ENCODE peak calls at places on chromosome 6, in ten cellular contexts. I is A549, K is fibroblast of lung, L is tibial nerve, H is neural progenitor cell, S is fibroblast of mammary gland, A is uterus, O is MM.1S, U is mammary epithelial cell, Q is PC-9. M is an unnamed sample.

GRCh38 chr6:114733596-114733995 is 390.8 kb upstream of the HS3ST5 start:
- DNase-seq in L (no peak), Q (no peak), A (no peak), H (no peak), U (no peak), S (no peak), O (no peak), K (no peak), I (no peak), M (no peak)

GRCh38 chr6:63805808-63806572 is 170.4 kb downstream of the PHF3 start:
- DNase-seq in K (peak; percentile 90), H (peak; percentile 8), S (peak; percentile 96), I (peak; percentile 14), Q (peak; percentile 94), L (peak; percentile 45), A (no peak), U (peak; percentile 92), O (no peak), M (peak; percentile 70)

GRCh38 chr6:83113258-83113657 is 45.8 kb downstream of the DOP1A start:
- DNase-seq in L (no peak), Q (no peak), S (no peak), U (no peak), I (no peak), A (no peak), H (no peak), O (no peak), K (peak; percentile 68), M (no peak)

GRCh38 chr6:137581019-137581707 is 87.0 kb upstream of the OLIG3 start:
- DNase-seq in U (no peak), L (no peak), Q (no peak), A (no peak), S (no peak), I (no peak), H (no peak), K (no peak), O (no peak), M (no peak)

GRCh38 chr6:121335111-121336008 is 1.1 kb upstream of the TBC1D32 start:
- DNase-seq in A (no peak), H (no peak), U (no peak), L (no peak), S (peak; percentile 23), Q (no peak), O (no peak), I (no peak), K (peak; percentile 1), M (no peak)

GRCh38 chr6:3500262-3501001 is 43.6 kb upstream of the SLC22A23 start:
- DNase-seq in A (no peak), L (peak; percentile 12), I (no peak), S (peak; percentile 95), Q (peak; percentile 93), O (no peak), U (peak; percentile 92), H (no peak), K (peak; percentile 87), M (no peak)

GRCh38 chr6:167569041-167569805 is 244.3 kb downstream of the TTLL2 start:
- DNase-seq in A (no peak), H (no peak), L (peak; percentile 3), U (no peak), K (no peak), O (no peak), S (no peak), I (no peak), Q (no peak), M (no peak)

GRCh38 chr6:107989166-107990094 is 31.4 kb upstream of the SEC63 start:
- DNase-seq in U (no peak), K (no peak), A (no peak), L (no peak), S (no peak), H (no peak), I (no peak), O (no peak), Q (no peak), M (no peak)

GRCh38 chr6:160750276-160750689 is 48.2 kb downstream of the PLG start:
- DNase-seq in Q (no peak), O (no peak), I (no peak), H (peak; percentile 64), A (no peak), L (no peak), S (peak; percentile 5), K (no peak), U (peak; percentile 25), M (no peak)
- TF ChIP-seq CTCF in Q (peak; percentile 68), O (peak; percentile 62), I (peak; percentile 32), H (peak; percentile 70), A (peak; percentile 17), L (no peak), S (peak; percentile 43), K (no peak), U (peak; percentile 86), M (peak; percentile 42)

GRCh38 chr6:37047421-37047931 is 42.0 kb downstream of the FGD2 start:
- DNase-seq in I (no peak), Q (no peak), A (no peak), H (no peak), S (no peak), L (no peak), K (no peak), O (no peak), U (no peak), M (no peak)

GRCh38 chr6:37049735-37049989 is 44.2 kb downstream of the FGD2 start:
- DNase-seq in A (no peak), O (no peak), H (no peak), K (no peak), S (no peak), U (no peak), Q (no peak), I (no peak), L (no peak), M (no peak)

GRCh38 chr6:37047933-37048850 is 42.7 kb downstream of the FGD2 start:
- DNase-seq in S (no peak), K (no peak), O (no peak), I (no peak), Q (no peak), L (no peak), H (no peak), U (no peak), A (no peak), M (no peak)

GRCh38 chr6:37049990-37050853 is 44.8 kb downstream of the FGD2 start:
- DNase-seq in H (no peak), U (no peak), K (no peak), O (peak; percentile 59), A (peak; percentile 42), Q (no peak), L (no peak), I (no peak), S (no peak), M (no peak)

GRCh38 chr6:37048851-37049734 is 43.6 kb downstream of the FGD2 start:
- DNase-seq in Q (peak; percentile 65), S (peak; percentile 90), K (peak; percentile 76), O (peak; percentile 88), L (peak; percentile 43), A (peak; percentile 71), H (no peak), I (no peak), U (peak; percentile 96), M (no peak)
- TF ChIP-seq CTCF in Q (no peak), S (no peak), K (no peak), O (no peak), L (no peak), A (no peak), H (no peak), I (no peak), U (no peak), M (no peak)

GRCh38 chr6:81241717-81242116 is 510.8 kb downstream of the TENT5A start:
- DNase-seq in S (peak; percentile 77), L (no peak), I (peak; percentile 2), U (peak; percentile 2), Q (no peak), A (no peak), O (peak; percentile 22), H (peak; percentile 43), K (peak; percentile 51), M (no peak)
- TF ChIP-seq CTCF in S (peak; percentile 64), L (no peak), I (no peak), U (peak; percentile 50), Q (peak; percentile 50), A (peak; percentile 20), O (peak; percentile 40), H (peak; percentile 70), K (peak; percentile 38), M (peak; percentile 48)

DNA sequence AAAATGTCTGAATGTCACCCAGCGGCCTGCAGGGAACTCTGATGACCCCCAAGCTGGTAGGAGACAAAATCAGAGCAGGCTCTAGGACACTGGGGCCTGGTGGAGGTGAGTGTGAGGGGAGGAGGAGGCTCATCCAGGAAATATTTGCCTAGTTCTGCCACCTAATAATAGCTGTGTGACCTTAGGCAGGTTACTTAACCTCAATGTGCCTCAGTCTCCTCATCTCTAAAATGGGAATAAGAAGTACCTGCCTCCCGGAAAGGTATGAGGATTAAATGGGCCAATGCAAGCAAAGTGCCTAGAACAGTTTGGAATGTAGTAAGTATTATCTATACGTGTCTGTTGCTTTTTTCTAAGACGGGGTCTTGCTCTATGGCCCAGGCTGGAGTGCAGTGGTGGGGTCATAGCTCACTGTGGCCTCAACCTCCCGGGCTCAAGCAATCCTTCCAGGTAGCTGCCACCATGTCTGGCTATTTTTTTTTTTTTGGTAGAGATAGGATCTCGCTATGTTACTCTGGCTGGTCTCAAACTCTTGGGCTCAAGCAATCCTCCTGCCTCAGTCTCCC is 60.4 kb downstream of the RAB44 start:
- DNase-seq in O (no peak), A (no peak), Q (no peak), K (no peak), H (no peak), I (no peak), S (no peak), U (no peak), L (no peak), M (no peak)
- TF ChIP-seq CTCF in O (no peak), A (no peak), Q (no peak), K (no peak), H (no peak), I (no peak), S (no peak), U (no peak), L (no peak), M (no peak)

GRCh38 chr6:152746172-152746553 is 4.4 kb upstream of the VIP start:
- DNase-seq in L (no peak), I (peak; percentile 7), U (peak; percentile 75), H (no peak), Q (peak; percentile 37), S (peak; percentile 20), O (no peak), K (peak; percentile 58), A (no peak), M (peak; percentile 54)
- TF ChIP-seq CTCF in L (no peak), I (no peak), U (no peak), H (no peak), Q (no peak), S (no peak), O (no peak), K (no peak), A (no peak), M (no peak)

GRCh38 chr6:76418657-76419217 is 346.3 kb upstream of the IMPG1 start:
- DNase-seq in Q (no peak), A (no peak), H (no peak), U (no peak), L (no peak), S (no peak), O (no peak), I (no peak), K (no peak), M (no peak)
- TF ChIP-seq CTCF in Q (no peak), A (no peak), H (no peak), U (no peak), L (no peak), S (no peak), O (no peak), I (no peak), K (no peak), M (no peak)

GRCh38 chr6:111727798-111728197 is 122.1 kb upstream of the TRAF3IP2 start:
- DNase-seq in K (peak; percentile 79), I (no peak), Q (no peak), H (no peak), O (no peak), A (no peak), L (no peak), S (peak; percentile 59), U (no peak), M (no peak)
- TF ChIP-seq CTCF in K (peak; percentile 40), I (no peak), Q (peak; percentile 50), H (peak; percentile 44), O (peak; percentile 11), A (no peak), L (peak; percentile 32), S (peak; percentile 40), U (peak; percentile 33), M (peak; percentile 21)

M was measured in AG09309.